ENCODE peak calls at places on chromosomes 12 and 14, in ten cellular contexts. F is CD8-positive, alpha-beta T cell; D is suprapubic skin; Q is kidney; Y is K562; I is right lobe of liver; H is A549; E is tibial nerve; R is fibroblast of lung; B is neuronal stem cell. N is an unnamed sample.

GRCh38 chr12:39230086-39230485 is 212.8 kb downstream of the KIF21A start:
- DNase-seq in H (no peak), Y (no peak), I (no peak), D (no peak), B (no peak), R (peak), F (no peak), Q (no peak), E (no peak), N (no peak)

GRCh38 chr14:104136472-104137296 is 1.7 kb upstream of the KIF26A start:
- DNase-seq in R (no peak), B (no peak), D (peak), Q (peak), E (no peak), Y (no peak), F (no peak), I (peak), H (no peak), N (no peak)

GRCh38 chr12:53989227-53990113 is 4.5 kb downstream of the HOXC10 start:
- DNase-seq in E (no peak), Q (peak), F (no peak), D (no peak), R (peak), I (no peak), H (peak), Y (peak), B (no peak), N (no peak)

GRCh38 chr12:113852273-113852672 is 113.9 kb downstream of the RBM19 start:
- DNase-seq in H (no peak), I (no peak), E (no peak), Q (no peak), B (no peak), Y (no peak), F (no peak), R (no peak), D (no peak), N (no peak)

GRCh38 chr14:87049886-87050820 is 942.8 kb downstream of the GALC start:
- DNase-seq in E (no peak), Y (no peak), R (peak), D (no peak), I (no peak), Q (no peak), B (no peak), F (no peak), H (peak), N (no peak)

GRCh38 chr14:36520601-36521525 is 831 bp upstream of the NKX2-1 start:
- DNase-seq in B (peak), R (peak), D (no peak), Y (peak), F (no peak), Q (peak), H (peak), I (peak), E (no peak), N (no peak)

GRCh38 chr12:47988073-47989022 is 15.9 kb downstream of the COL2A1 start:
- DNase-seq in D (peak), Q (peak), R (no peak), B (peak), I (no peak), H (no peak), Y (no peak), F (no peak), E (no peak), N (no peak)

GRCh38 chr14:26380616-26381015 is 217.2 kb downstream of the NOVA1 start:
- DNase-seq in D (no peak), Y (no peak), F (no peak), H (no peak), R (no peak), E (no peak), B (no peak), I (no peak), Q (no peak), N (no peak)

GRCh38 chr12:56935157-56935556 is 949 bp upstream of the SDR9C7 start:
- DNase-seq in Y (no peak), R (no peak), Q (no peak), B (no peak), D (no peak), F (no peak), I (no peak), E (no peak), H (no peak), N (no peak)

GRCh38 chr14:56807586-56808168 is 2.6 kb downstream of the OTX2 start:
- DNase-seq in F (no peak), Q (no peak), H (no peak), B (no peak), Y (no peak), E (no peak), D (no peak), I (no peak), R (no peak), N (no peak)

GRCh38 chr14:103686831-103687485 is 28.3 kb downstream of the XRCC3 start:
- DNase-seq in R (no peak), I (no peak), Q (peak), F (no peak), Y (no peak), D (no peak), B (no peak), H (no peak), E (no peak), N (no peak)

GRCh38 chr12:13218641-13219040 is 22.1 kb downstream of the EMP1 start:
- DNase-seq in I (no peak), R (no peak), B (no peak), H (no peak), D (no peak), Q (no peak), Y (no peak), E (no peak), F (no peak), N (no peak)

GRCh38 chr14:63727231-63727735 is 582 bp downstream of the SGPP1 start:
- DNase-seq in Y (peak), B (no peak), R (peak), F (no peak), D (no peak), H (peak), I (peak), Q (peak), E (peak), N (peak)

GRCh38 chr12:48618541-48618940 is 48.7 kb upstream of the LALBA start:
- DNase-seq in I (peak), R (peak), Y (peak), F (peak), E (peak), D (no peak), Q (no peak), H (peak), B (peak), N (peak)

GRCh38 chr14:97021001-97021400 is 223.8 kb downstream of the VRK1 start:
- DNase-seq in F (no peak), H (no peak), B (no peak), I (no peak), E (no peak), Q (no peak), R (no peak), Y (no peak), D (no peak), N (no peak)

GRCh38 chr12:12714276-12715001 is 2.7 kb upstream of the CDKN1B start:
- DNase-seq in I (no peak), E (no peak), R (peak), Y (peak), F (peak), B (no peak), D (no peak), Q (peak), H (no peak), N (peak)

GRCh38 chr12:52314511-52314910 is 6.7 kb downstream of the KRT83 start:
- DNase-seq in E (no peak), Y (no peak), I (no peak), H (no peak), F (no peak), Q (no peak), B (no peak), D (peak), R (no peak), N (no peak)

GRCh38 chr12:2322554-2323120 is 269.9 kb downstream of the CACNA1C start:
- DNase-seq in R (no peak), B (no peak), Q (no peak), I (no peak), Y (no peak), F (no peak), H (no peak), D (peak), E (no peak), N (no peak)

GRCh38 chr14:95699397-95699796 is 13.2 kb downstream of the TCL1B start:
- DNase-seq in R (no peak), I (no peak), B (no peak), D (no peak), Y (no peak), F (no peak), E (no peak), H (no peak), Q (no peak), N (no peak)

GRCh38 chr14:95698287-95698686 is 12.1 kb downstream of the TCL1B start:
- DNase-seq in E (no peak), I (no peak), Q (no peak), B (no peak), F (no peak), Y (no peak), D (no peak), R (no peak), H (no peak), N (no peak)

GRCh38 chr14:95696741-95697140 is 10.5 kb downstream of the TCL1B start:
- DNase-seq in H (no peak), E (no peak), R (no peak), F (no peak), Y (no peak), Q (no peak), D (no peak), I (no peak), B (no peak), N (no peak)

GRCh38 chr14:95695913-95696312 is 9.7 kb downstream of the TCL1B start:
- DNase-seq in Q (no peak), E (no peak), H (no peak), B (no peak), R (no peak), I (no peak), D (no peak), Y (no peak), F (no peak), N (no peak)

GRCh38 chr14:95697764-95698163 is 11.5 kb downstream of the TCL1B start:
- DNase-seq in E (no peak), Y (no peak), H (no peak), Q (no peak), F (no peak), I (no peak), D (no peak), B (no peak), R (no peak), N (no peak)
- H3K27ac ChIP-seq in E (no peak), Y (no peak), H (no peak), Q (no peak), F (no peak), I (no peak), D (no peak), B (no peak), R (no peak), N (no peak)

GRCh38 chr12:9707864-9708808 is 24.8 kb downstream of the CLECL1 start:
- DNase-seq in Q (peak), F (peak), H (peak), R (peak), B (peak), D (no peak), E (no peak), Y (peak), I (peak), N (peak)
- H3K27ac ChIP-seq in Q (no peak), F (peak), H (no peak), R (no peak), B (no peak), D (no peak), E (peak), Y (no peak), I (no peak), N (no peak)

GRCh38 chr12:76568130-76568529 is 8.6 kb upstream of the OSBPL8 start:
- DNase-seq in B (no peak), D (no peak), F (no peak), H (no peak), Y (no peak), I (no peak), Q (no peak), R (no peak), E (no peak), N (no peak)
- H3K27ac ChIP-seq in B (no peak), D (no peak), F (no peak), H (no peak), Y (no peak), I (no peak), Q (no peak), R (no peak), E (no peak), N (no peak)

DNA sequence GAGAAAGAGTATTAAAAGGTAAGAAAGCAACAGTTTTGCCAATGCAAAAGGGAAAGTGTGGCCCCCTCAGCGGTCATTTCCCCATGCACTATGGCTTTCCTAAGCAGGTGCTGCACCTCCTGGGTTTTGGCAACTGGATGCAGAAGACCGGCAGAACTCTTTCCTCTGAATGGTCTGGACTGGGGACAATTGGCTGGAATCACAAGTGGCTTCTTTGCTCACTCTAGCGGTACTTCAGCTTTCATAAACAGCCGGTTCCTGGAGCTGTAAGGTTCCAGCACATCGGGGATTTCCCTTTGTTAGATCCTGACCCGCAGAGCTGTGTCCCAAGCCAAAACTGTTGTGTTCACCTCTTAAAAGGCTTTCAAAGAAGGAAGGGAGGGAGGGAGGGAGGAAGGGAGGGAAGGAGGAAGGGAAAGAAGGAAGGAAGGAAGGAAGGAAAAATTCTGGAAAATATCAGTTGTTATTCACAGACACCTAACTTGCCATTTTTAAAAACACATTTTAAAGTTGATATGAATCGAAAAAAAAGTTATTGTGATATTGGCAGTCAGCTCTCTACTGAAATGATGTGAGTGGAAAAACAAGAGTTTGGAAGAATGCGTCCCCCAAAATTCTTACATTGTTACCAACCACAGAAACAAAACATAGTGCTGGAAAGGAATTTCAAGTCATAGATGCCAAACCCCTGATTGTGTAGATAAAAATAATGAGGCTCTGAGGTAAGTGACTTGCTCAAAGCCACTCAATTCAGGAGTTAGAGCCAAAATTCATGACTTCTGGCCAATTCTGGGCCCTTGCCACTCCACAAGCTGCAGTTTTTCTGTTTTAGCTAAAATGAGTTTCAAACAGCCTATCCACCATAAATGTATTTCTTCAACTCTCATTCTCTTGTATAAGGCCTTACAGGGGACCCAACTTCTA is 220.6 kb upstream of the HMGA2 start:
- DNase-seq in B (no peak), I (no peak), E (no peak), Y (peak), F (no peak), D (no peak), H (peak), Q (no peak), R (peak), N (no peak)
- H3K27ac ChIP-seq in B (peak), I (no peak), E (no peak), Y (peak), F (no peak), D (peak), H (peak), Q (no peak), R (peak), N (no peak)

GRCh38 chr14:102678394-102678793 is 85.9 kb downstream of the RCOR1 start:
- DNase-seq in Q (no peak), Y (no peak), F (no peak), B (no peak), R (no peak), H (no peak), E (no peak), D (no peak), I (no peak), N (no peak)
- H3K27ac ChIP-seq in Q (no peak), Y (no peak), F (no peak), B (no peak), R (no peak), H (no peak), E (no peak), D (no peak), I (no peak), N (no peak)

GRCh38 chr12:44628180-44628579 is 247.9 kb downstream of the NELL2 start:
- DNase-seq in Y (no peak), R (no peak), I (no peak), Q (no peak), E (no peak), B (no peak), F (no peak), D (no peak), H (no peak), N (no peak)
- H3K27ac ChIP-seq in Y (no peak), R (no peak), I (no peak), Q (no peak), E (no peak), B (no peak), F (no peak), D (no peak), H (no peak), N (no peak)

DNA sequence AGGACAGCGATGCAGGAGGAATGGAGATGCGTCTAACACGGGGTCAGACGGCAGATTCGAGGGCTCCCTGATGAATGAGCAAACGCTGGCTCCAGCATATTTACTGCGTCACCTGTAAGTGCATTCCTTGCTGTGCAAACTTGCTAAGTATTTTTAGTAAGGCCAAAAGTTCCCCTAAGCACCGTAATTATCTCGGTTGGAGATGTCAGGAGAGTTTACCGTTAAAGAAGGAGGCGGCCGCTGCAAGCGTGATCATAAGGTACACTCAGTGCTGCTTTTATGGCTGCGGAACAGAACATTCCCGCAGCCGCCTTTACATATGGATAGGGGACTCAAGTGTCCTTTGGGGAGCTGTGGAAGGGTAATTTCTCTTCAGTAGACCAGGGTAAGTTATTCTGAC is 175.5 kb downstream of the GLT1D1 start:
- DNase-seq in Y (no peak), Q (no peak), I (no peak), E (no peak), H (no peak), F (no peak), B (no peak), R (no peak), D (no peak), N (no peak)
- H3K27ac ChIP-seq in Y (no peak), Q (no peak), I (no peak), E (no peak), H (no peak), F (no peak), B (no peak), R (no peak), D (no peak), N (no peak)

GRCh38 chr12:131075194-131075593 is 121.5 kb downstream of the ADGRD1 start:
- DNase-seq in R (no peak), Q (no peak), B (no peak), H (no peak), Y (no peak), D (peak), I (no peak), E (no peak), F (no peak), N (no peak)

GRCh38 chr12:131074221-131075083 is 120.7 kb downstream of the ADGRD1 start:
- DNase-seq in I (peak), F (no peak), Y (no peak), Q (peak), B (no peak), H (no peak), E (peak), R (no peak), D (peak), N (no peak)

GRCh38 chr12:131076791-131077747 is 123.4 kb downstream of the ADGRD1 start:
- DNase-seq in R (no peak), I (peak), Q (peak), B (no peak), D (peak), F (no peak), Y (no peak), E (no peak), H (no peak), N (no peak)

GRCh38 chr12:131076277-131076676 is 122.6 kb downstream of the ADGRD1 start:
- DNase-seq in Y (no peak), H (no peak), B (no peak), D (peak), Q (peak), F (no peak), E (no peak), R (no peak), I (no peak), N (no peak)

DNA sequence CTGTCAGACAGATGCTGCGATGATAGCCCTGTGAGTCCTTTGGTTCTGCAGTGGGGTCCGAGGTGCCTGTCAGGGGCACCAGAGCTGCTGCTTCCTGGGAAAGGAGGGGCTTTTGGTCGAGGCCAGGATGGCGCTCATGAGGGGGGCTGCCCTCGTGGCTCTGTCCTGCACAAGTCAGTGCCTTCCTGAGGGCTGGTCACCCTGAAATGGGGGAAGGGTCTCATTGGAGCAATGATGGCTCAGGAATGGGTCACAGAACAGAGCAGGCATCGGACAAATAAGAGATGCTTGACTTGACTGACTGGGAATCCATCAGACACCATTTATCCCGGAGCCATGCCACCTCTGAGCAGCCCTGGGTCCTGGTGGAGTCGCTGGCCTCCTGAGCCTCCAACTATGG is 121.9 kb downstream of the ADGRD1 start:
- DNase-seq in F (no peak), E (peak), Y (no peak), B (no peak), I (no peak), H (no peak), R (no peak), D (peak), Q (peak), N (no peak)
- H3K27ac ChIP-seq in F (no peak), E (peak), Y (no peak), B (no peak), I (no peak), H (no peak), R (no peak), D (no peak), Q (no peak), N (no peak)

N was measured in substantia nigra.